ENCODE peak calls at places on chromosomes 12 and 14, in nine cellular contexts. One of them, this sample, is unnamed.

GRCh38 chr12:122867701-122868461 is 28.0 kb downstream of the VPS37B start:
- DNase-seq in activated CD4-positive, alpha-beta T cell treated with anti-CD3 and anti-CD28 coated beads for 36 hours: no peak
- DNase-seq in putamen: no peak
- DNase-seq in stimulated activated CD8-positive, alpha-beta memory T cell treated with anti-CD3 and anti-CD28 coated beads, Interleukin-12 subunit alpha, Interleukin-12 subunit beta, amount 100 ng/mL, for 1 hour: no peak
- DNase-seq in H4: no peak
- DNase-seq in epithelial cell of proximal tubule: no peak
- DNase-seq in NCI-H1105: no peak
- DNase-seq in stomach: peak; percentile 95
- DNase-seq in T-helper 1 cell: no peak
- DNase-seq in this sample: no peak

GRCh38 chr12:82069931-82070514 is 288.2 kb downstream of the CCDC59 start:
- DNase-seq in activated CD4-positive, alpha-beta T cell treated with anti-CD3 and anti-CD28 coated beads for 36 hours: no peak
- DNase-seq in putamen: no peak
- DNase-seq in stimulated activated CD8-positive, alpha-beta memory T cell treated with anti-CD3 and anti-CD28 coated beads, Interleukin-12 subunit alpha, Interleukin-12 subunit beta, amount 100 ng/mL, for 1 hour: no peak
- DNase-seq in H4: no peak
- DNase-seq in epithelial cell of proximal tubule: no peak
- DNase-seq in NCI-H1105: no peak
- DNase-seq in stomach: no peak
- DNase-seq in T-helper 1 cell: no peak
- DNase-seq in this sample: no peak

GRCh38 chr12:3076730-3077571 is at the start of gene TSPAN9:
- DNase-seq in activated CD4-positive, alpha-beta T cell treated with anti-CD3 and anti-CD28 coated beads for 36 hours: peak; percentile 83
- DNase-seq in putamen: peak; percentile 42
- DNase-seq in stimulated activated CD8-positive, alpha-beta memory T cell treated with anti-CD3 and anti-CD28 coated beads, Interleukin-12 subunit alpha, Interleukin-12 subunit beta, amount 100 ng/mL, for 1 hour: peak; percentile 25
- DNase-seq in H4: peak; percentile 59
- DNase-seq in epithelial cell of proximal tubule: no peak
- DNase-seq in NCI-H1105: peak; percentile 67
- DNase-seq in stomach: peak; percentile 87
- DNase-seq in T-helper 1 cell: peak; percentile 31
- DNase-seq in this sample: peak; percentile 55

GRCh38 chr12:89353188-89353822 is 1.0 kb upstream of the DUSP6 start:
- DNase-seq in activated CD4-positive, alpha-beta T cell treated with anti-CD3 and anti-CD28 coated beads for 36 hours: peak; percentile 72
- DNase-seq in putamen: peak; percentile 57
- DNase-seq in stimulated activated CD8-positive, alpha-beta memory T cell treated with anti-CD3 and anti-CD28 coated beads, Interleukin-12 subunit alpha, Interleukin-12 subunit beta, amount 100 ng/mL, for 1 hour: no peak
- DNase-seq in H4: peak; percentile 43
- DNase-seq in epithelial cell of proximal tubule: no peak
- DNase-seq in NCI-H1105: peak; percentile 66
- DNase-seq in stomach: peak; percentile 73
- DNase-seq in T-helper 1 cell: no peak
- DNase-seq in this sample: peak; percentile 67

GRCh38 chr12:133130808-133131128 is 341 bp downstream of the ZNF10 start:
- DNase-seq in activated CD4-positive, alpha-beta T cell treated with anti-CD3 and anti-CD28 coated beads for 36 hours: peak; percentile 70
- DNase-seq in putamen: no peak
- DNase-seq in stimulated activated CD8-positive, alpha-beta memory T cell treated with anti-CD3 and anti-CD28 coated beads, Interleukin-12 subunit alpha, Interleukin-12 subunit beta, amount 100 ng/mL, for 1 hour: no peak
- DNase-seq in H4: no peak
- DNase-seq in epithelial cell of proximal tubule: no peak
- DNase-seq in NCI-H1105: no peak
- DNase-seq in stomach: peak; percentile 32
- DNase-seq in T-helper 1 cell: no peak
- DNase-seq in this sample: peak; percentile 62

GRCh38 chr12:26845057-26845666 is 12.2 kb upstream of the ITPR2 start:
- DNase-seq in activated CD4-positive, alpha-beta T cell treated with anti-CD3 and anti-CD28 coated beads for 36 hours: peak; percentile 31
- DNase-seq in putamen: no peak
- DNase-seq in stimulated activated CD8-positive, alpha-beta memory T cell treated with anti-CD3 and anti-CD28 coated beads, Interleukin-12 subunit alpha, Interleukin-12 subunit beta, amount 100 ng/mL, for 1 hour: no peak
- DNase-seq in H4: peak; percentile 29
- DNase-seq in epithelial cell of proximal tubule: no peak
- DNase-seq in NCI-H1105: no peak
- DNase-seq in stomach: peak; percentile 70
- DNase-seq in T-helper 1 cell: no peak
- DNase-seq in this sample: no peak

GRCh38 chr14:105409379-105409778 is 10.2 kb upstream of the MTA1 start:
- DNase-seq in activated CD4-positive, alpha-beta T cell treated with anti-CD3 and anti-CD28 coated beads for 36 hours: no peak
- DNase-seq in putamen: no peak
- DNase-seq in stimulated activated CD8-positive, alpha-beta memory T cell treated with anti-CD3 and anti-CD28 coated beads, Interleukin-12 subunit alpha, Interleukin-12 subunit beta, amount 100 ng/mL, for 1 hour: no peak
- DNase-seq in H4: no peak
- DNase-seq in epithelial cell of proximal tubule: no peak
- DNase-seq in NCI-H1105: no peak
- DNase-seq in stomach: no peak
- DNase-seq in T-helper 1 cell: no peak
- DNase-seq in this sample: no peak

GRCh38 chr12:14773685-14774073 is 29.6 kb downstream of the WBP11 start:
- DNase-seq in activated CD4-positive, alpha-beta T cell treated with anti-CD3 and anti-CD28 coated beads for 36 hours: no peak
- DNase-seq in putamen: no peak
- DNase-seq in stimulated activated CD8-positive, alpha-beta memory T cell treated with anti-CD3 and anti-CD28 coated beads, Interleukin-12 subunit alpha, Interleukin-12 subunit beta, amount 100 ng/mL, for 1 hour: peak; percentile 23
- DNase-seq in H4: no peak
- DNase-seq in epithelial cell of proximal tubule: no peak
- DNase-seq in NCI-H1105: no peak
- DNase-seq in stomach: no peak
- DNase-seq in T-helper 1 cell: no peak
- DNase-seq in this sample: no peak

GRCh38 chr14:54713364-54713763 is 146.4 kb downstream of the SAMD4A start:
- DNase-seq in activated CD4-positive, alpha-beta T cell treated with anti-CD3 and anti-CD28 coated beads for 36 hours: no peak
- DNase-seq in putamen: no peak
- DNase-seq in stimulated activated CD8-positive, alpha-beta memory T cell treated with anti-CD3 and anti-CD28 coated beads, Interleukin-12 subunit alpha, Interleukin-12 subunit beta, amount 100 ng/mL, for 1 hour: no peak
- DNase-seq in H4: no peak
- DNase-seq in epithelial cell of proximal tubule: no peak
- DNase-seq in NCI-H1105: no peak
- DNase-seq in stomach: no peak
- DNase-seq in T-helper 1 cell: no peak
- DNase-seq in this sample: no peak

GRCh38 chr12:66965613-66966012 is 286.7 kb upstream of the GRIP1 start:
- DNase-seq in activated CD4-positive, alpha-beta T cell treated with anti-CD3 and anti-CD28 coated beads for 36 hours: no peak
- DNase-seq in putamen: no peak
- DNase-seq in stimulated activated CD8-positive, alpha-beta memory T cell treated with anti-CD3 and anti-CD28 coated beads, Interleukin-12 subunit alpha, Interleukin-12 subunit beta, amount 100 ng/mL, for 1 hour: no peak
- DNase-seq in H4: no peak
- DNase-seq in epithelial cell of proximal tubule: peak; percentile 19
- DNase-seq in NCI-H1105: no peak
- DNase-seq in stomach: no peak
- DNase-seq in T-helper 1 cell: no peak
- DNase-seq in this sample: no peak